ENCODE peak calls at places on chromosomes 7 and 10, in nine cellular contexts. C is heart right ventricle, G is left ventricle myocardium inferior, W is colonic mucosa, Q is WERI-Rb-1, R is A549, P is brain microvascular endothelial cell, X is ascending aorta, Z is fibroblast of pulmonary artery. I is an unnamed sample.

GRCh38 chr10:54906940-54907339 is 105.9 kb upstream of the PCDH15 start:
- DNase-seq in C (no peak), G (no peak), W (no peak), Q (no peak), R (no peak), P (no peak), X (no peak), Z (no peak), I (no peak)

GRCh38 chr7:77482015-77482414 is 55.1 kb upstream of the PTPN12 start:
- DNase-seq in C (no peak), G (no peak), W (peak; percentile 80), Q (no peak), R (peak; percentile 94), P (no peak), X (no peak), Z (peak; percentile 42), I (peak; percentile 84)

GRCh38 chr10:7409045-7409731 is 1.6 kb downstream of the SFMBT2 start:
- DNase-seq in C (peak; percentile 37), G (peak; percentile 29), W (peak; percentile 29), Q (no peak), R (peak; percentile 61), P (no peak), X (no peak), Z (peak; percentile 14), I (no peak)

GRCh38 chr10:73506491-73506890 is 10.7 kb upstream of the PPP3CB start:
- DNase-seq in C (no peak), G (no peak), W (no peak), Q (no peak), R (no peak), P (no peak), X (no peak), Z (no peak), I (no peak)

GRCh38 chr10:72079356-72079755 is 9.0 kb downstream of the SPOCK2 start:
- DNase-seq in C (no peak), G (no peak), W (no peak), Q (no peak), R (no peak), P (no peak), X (no peak), Z (no peak), I (no peak)

GRCh38 chr7:159218216-159219006 is 73.7 kb upstream of the VIPR2 start:
- DNase-seq in C (no peak), G (no peak), W (no peak), Q (no peak), R (no peak), P (no peak), X (no peak), Z (no peak), I (no peak)

GRCh38 chr10:131638481-131639278 is 262.1 kb upstream of the PPP2R2D start:
- DNase-seq in C (no peak), G (no peak), W (no peak), Q (no peak), R (no peak), P (no peak), X (no peak), Z (no peak), I (no peak)

GRCh38 chr7:28615091-28615490 is 202.8 kb downstream of the CREB5 start:
- DNase-seq in C (no peak), G (no peak), W (no peak), Q (no peak), R (peak; percentile 15), P (no peak), X (no peak), Z (no peak), I (no peak)

GRCh38 chr7:30029696-30030095 is 1.5 kb downstream of the PLEKHA8 start:
- DNase-seq in C (no peak), G (no peak), W (peak; percentile 37), Q (no peak), R (no peak), P (no peak), X (no peak), Z (no peak), I (no peak)

GRCh38 chr7:93723424-93724124 is 149.1 kb upstream of the CALCR start:
- DNase-seq in C (no peak), G (no peak), W (no peak), Q (no peak), R (no peak), P (no peak), X (no peak), Z (no peak), I (no peak)

GRCh38 chr7:150876817-150877526 is 24.7 kb downstream of the AOC1 start:
- DNase-seq in C (peak; percentile 56), G (peak; percentile 36), W (peak; percentile 77), Q (peak; percentile 84), R (peak; percentile 76), P (peak; percentile 64), X (no peak), Z (peak; percentile 79), I (peak; percentile 62)

GRCh38 chr10:69801094-69801433 is 642 bp upstream of the COL13A1 start:
- DNase-seq in C (peak; percentile 53), G (peak; percentile 49), W (peak; percentile 63), Q (peak; percentile 89), R (peak; percentile 72), P (peak; percentile 58), X (peak; percentile 83), Z (peak; percentile 60), I (no peak)

GRCh38 chr7:151795168-151795754 is 81.7 kb downstream of the PRKAG2 start:
- DNase-seq in C (no peak), G (peak; percentile 7), W (no peak), Q (no peak), R (no peak), P (no peak), X (no peak), Z (no peak), I (no peak)

GRCh38 chr10:102117391-102118159 is 2.6 kb downstream of the LDB1 start:
- DNase-seq in C (peak; percentile 88), G (peak; percentile 86), W (peak; percentile 77), Q (peak; percentile 72), R (peak; percentile 53), P (no peak), X (peak; percentile 85), Z (peak; percentile 88), I (no peak)

GRCh38 chr7:127629268-127629854 is 11.4 kb upstream of the PAX4 start:
- DNase-seq in C (no peak), G (no peak), W (peak; percentile 28), Q (peak; percentile 75), R (peak; percentile 32), P (no peak), X (no peak), Z (no peak), I (no peak)

GRCh38 chr7:102285541-102286236 is 979 bp upstream of the SH2B2 start:
- DNase-seq in C (no peak), G (no peak), W (no peak), Q (no peak), R (no peak), P (no peak), X (no peak), Z (no peak), I (no peak)
- TF ChIP-seq CTCF in C (no peak), G (no peak), W (no peak), Q (no peak), R (no peak), P (no peak), X (no peak), Z (no peak), I (no peak)

GRCh38 chr7:23185980-23186379 is 4.1 kb downstream of the NUP42 start:
- DNase-seq in C (no peak), G (no peak), W (no peak), Q (no peak), R (no peak), P (no peak), X (no peak), Z (no peak), I (no peak)

GRCh38 chr7:23183279-23184012 is 1.6 kb downstream of the NUP42 start:
- DNase-seq in C (no peak), G (no peak), W (no peak), Q (no peak), R (no peak), P (no peak), X (no peak), Z (no peak), I (no peak)

GRCh38 chr7:23184709-23185354 is 3.0 kb downstream of the NUP42 start:
- DNase-seq in C (no peak), G (no peak), W (peak; percentile 64), Q (peak; percentile 43), R (peak; percentile 61), P (peak; percentile 57), X (no peak), Z (peak; percentile 69), I (no peak)

GRCh38 chr7:23181684-23182553 is at the start of gene NUP42:
- DNase-seq in C (peak; percentile 92), G (peak; percentile 93), W (peak; percentile 98), Q (peak; percentile 98), R (peak; percentile 99), P (peak; percentile 99), X (peak; percentile 98), Z (peak; percentile 100), I (peak; percentile 98)

GRCh38 chr7:23184291-23184690 is 2.4 kb downstream of the NUP42 start:
- DNase-seq in C (no peak), G (no peak), W (no peak), Q (no peak), R (no peak), P (no peak), X (no peak), Z (no peak), I (no peak)
- H3K4me3 ChIP-seq in C (no peak overlapping the region), G (no peak overlapping the region), W (no peak overlapping the region), Q (no peak overlapping the region), R (no peak overlapping the region), P (no peak overlapping the region), X (no peak overlapping the region), Z (no peak overlapping the region), I (no peak overlapping the region)

GRCh38 chr7:43585521-43585920 is 2.6 kb downstream of the STK17A start:
- DNase-seq in C (no peak), G (no peak), W (no peak), Q (no peak), R (no peak), P (no peak), X (no peak), Z (peak; percentile 87), I (no peak)

GRCh38 chr7:43584200-43584586 is 1.3 kb downstream of the STK17A start:
- DNase-seq in C (no peak), G (no peak), W (peak; percentile 34), Q (no peak), R (peak; percentile 58), P (peak; percentile 49), X (peak; percentile 87), Z (peak; percentile 85), I (no peak)

GRCh38 chr7:43586251-43586900 is 3.5 kb downstream of the STK17A start:
- DNase-seq in C (no peak), G (no peak), W (no peak), Q (no peak), R (peak; percentile 41), P (no peak), X (no peak), Z (peak; percentile 40), I (no peak)

GRCh38 chr7:43582503-43583423 is at the start of gene STK17A:
- DNase-seq in C (peak; percentile 93), G (peak; percentile 92), W (peak; percentile 93), Q (peak; percentile 90), R (peak; percentile 93), P (peak; percentile 83), X (peak; percentile 96), Z (peak; percentile 92), I (peak; percentile 75)

GRCh38 chr7:43583424-43584199 is 704 bp downstream of the STK17A start:
- DNase-seq in C (peak; percentile 80), G (peak; percentile 82), W (peak; percentile 70), Q (peak; percentile 52), R (peak; percentile 75), P (no peak), X (peak; percentile 84), Z (peak; percentile 49), I (no peak)
- TF ChIP-seq CTCF in C (peak; percentile 27), G (no peak), W (no peak), Q (peak; percentile 42), R (no peak), P (peak; percentile 26), X (no peak), Z (no peak), I (peak; percentile 55)

GRCh38 chr7:21355406-21355874 is 72.4 kb upstream of the SP4 start:
- DNase-seq in C (no peak), G (no peak), W (peak; percentile 30), Q (no peak), R (no peak), P (no peak), X (no peak), Z (no peak), I (no peak)
- H3K4me3 ChIP-seq in C (no peak overlapping the region), G (no peak overlapping the region), W (no peak overlapping the region), Q (no peak overlapping the region), R (no peak overlapping the region), P (no peak overlapping the region), X (no peak overlapping the region), Z (no peak overlapping the region), I (no peak overlapping the region)

I was measured in LNCaP clone FGC.